ENCODE peak calls at places on chromosomes 16 and 17, in four cellular contexts. N, S, V and G are unnamed samples.

GRCh38 chr16:74737521-74737920 is 36.9 kb upstream of the MLKL start:
- DNase-seq in S (no peak), V (no peak), N (no peak), G (no peak)

GRCh38 chr16:1036121-1036520 is 36.4 kb upstream of the SSTR5 start:
- DNase-seq in V (no peak), N (no peak), S (no peak), G (no peak)

GRCh38 chr17:18184143-18185007 is 747 bp downstream of the ALKBH5 start:
- DNase-seq in S (peak; percentile 54), N (no peak), V (no peak), G (peak; percentile 59)

GRCh38 chr16:23755484-23755809 is 621 bp downstream of the CHP2 start:
- DNase-seq in V (no peak), S (no peak), N (no peak), G (no peak)

GRCh38 chr17:64259922-64260321 is 3.1 kb downstream of the TEX2 start:
- DNase-seq in S (no peak), V (no peak), N (no peak), G (no peak)

GRCh38 chr16:87956169-87956770 is 5.0 kb downstream of the BANP start:
- DNase-seq in V (no peak), S (no peak), N (no peak), G (peak; percentile 77)

GRCh38 chr16:54106078-54106477 is 180.5 kb downstream of the IRX3 start:
- DNase-seq in N (no peak), S (no peak), V (peak; percentile 23), G (peak; percentile 5)

GRCh38 chr17:68515238-68515637 is 3.0 kb downstream of the PRKAR1A start:
- DNase-seq in S (no peak), V (no peak), N (no peak), G (no peak)

GRCh38 chr17:57585341-57586098 is 159.6 kb downstream of the CCDC182 start:
- DNase-seq in N (peak; percentile 85), V (no peak), S (no peak), G (no peak)

GRCh38 chr17:75430159-75430748 is 24.8 kb upstream of the GRB2 start:
- DNase-seq in N (no peak), S (peak; percentile 50), V (peak; percentile 90), G (peak; percentile 12)

GRCh38 chr17:846901-847777 is 65.0 kb downstream of the MRM3 start:
- DNase-seq in S (no peak), N (no peak), V (no peak), G (no peak)

GRCh38 chr17:2064147-2064489 is 9.2 kb downstream of the HIC1 start:
- DNase-seq in S (no peak), N (no peak), V (no peak), G (no peak)

GRCh38 chr17:44260296-44260695 is 7.6 kb downstream of the SLC4A1 start:
- DNase-seq in V (no peak), S (no peak), N (no peak), G (peak; percentile 66)

GRCh38 chr17:51012538-51012937 is 108.1 kb downstream of the SPAG9 start:
- DNase-seq in V (no peak), S (no peak), N (no peak), G (no peak)

GRCh38 chr17:36475346-36475970 is 11.0 kb upstream of the ZNHIT3 start:
- DNase-seq in N (no peak), S (no peak), V (no peak), G (no peak)

GRCh38 chr16:30356401-30357084 is 1.4 kb upstream of the CD2BP2 start:
- DNase-seq in S (no peak), V (no peak), N (peak; percentile 52), G (no peak)

GRCh38 chr17:17156107-17156506 is 50.0 kb downstream of the PLD6 start:
- DNase-seq in S (no peak), V (no peak), N (no peak), G (no peak)

GRCh38 chr17:76706817-76707216 is 3.9 kb downstream of the MXRA7 start:
- DNase-seq in V (no peak), N (no peak), S (no peak), G (no peak)

GRCh38 chr17:2975469-2975958 is 87.9 kb downstream of the OR1D5 start:
- DNase-seq in N (peak; percentile 61), S (no peak), V (peak; percentile 87), G (peak; percentile 8)

GRCh38 chr17:30554839-30555751 is 77.9 kb downstream of the GOSR1 start:
- DNase-seq in N (no peak), S (peak; percentile 74), V (peak; percentile 30), G (peak; percentile 22)

GRCh38 chr17:55617441-55617840 is 105.2 kb downstream of the TMEM100 start:
- DNase-seq in S (no peak), N (no peak), V (no peak), G (no peak)

GRCh38 chr16:23296994-23297393 is 5.1 kb upstream of the SCNN1B start:
- DNase-seq in S (peak; percentile 68), N (peak; percentile 55), V (peak; percentile 24), G (peak; percentile 44)

GRCh38 chr17:76458580-76459490 is 5.9 kb upstream of the UBE2O start:
- DNase-seq in N (peak; percentile 79), S (peak; percentile 87), V (peak; percentile 71), G (peak; percentile 84)

GRCh38 chr16:11852092-11852809 is 909 bp upstream of the RSL1D1 start:
- DNase-seq in N (peak; percentile 25), V (peak; percentile 63), S (no peak), G (peak; percentile 36)

GRCh38 chr17:62801553-62801952 is 6.6 kb downstream of the MARCHF10 start:
- DNase-seq in S (no peak), V (no peak), N (no peak), G (no peak)

GRCh38 chr17:79629548-79630049 is 18.7 kb upstream of the RBFOX3 start:
- DNase-seq in N (no peak), V (no peak), S (no peak), G (no peak)
- TF ChIP-seq FOXJ3 in N (no peak), V (no peak), S (no peak), G (no peak)

GRCh38 chr17:7667616-7668406 is 17.1 kb downstream of the ATP1B2 start:
- DNase-seq in V (no peak), N (no peak), S (no peak), G (no peak)
- TF ChIP-seq FOXJ3 in V (no peak), N (no peak), S (no peak), G (no peak)

DNA sequence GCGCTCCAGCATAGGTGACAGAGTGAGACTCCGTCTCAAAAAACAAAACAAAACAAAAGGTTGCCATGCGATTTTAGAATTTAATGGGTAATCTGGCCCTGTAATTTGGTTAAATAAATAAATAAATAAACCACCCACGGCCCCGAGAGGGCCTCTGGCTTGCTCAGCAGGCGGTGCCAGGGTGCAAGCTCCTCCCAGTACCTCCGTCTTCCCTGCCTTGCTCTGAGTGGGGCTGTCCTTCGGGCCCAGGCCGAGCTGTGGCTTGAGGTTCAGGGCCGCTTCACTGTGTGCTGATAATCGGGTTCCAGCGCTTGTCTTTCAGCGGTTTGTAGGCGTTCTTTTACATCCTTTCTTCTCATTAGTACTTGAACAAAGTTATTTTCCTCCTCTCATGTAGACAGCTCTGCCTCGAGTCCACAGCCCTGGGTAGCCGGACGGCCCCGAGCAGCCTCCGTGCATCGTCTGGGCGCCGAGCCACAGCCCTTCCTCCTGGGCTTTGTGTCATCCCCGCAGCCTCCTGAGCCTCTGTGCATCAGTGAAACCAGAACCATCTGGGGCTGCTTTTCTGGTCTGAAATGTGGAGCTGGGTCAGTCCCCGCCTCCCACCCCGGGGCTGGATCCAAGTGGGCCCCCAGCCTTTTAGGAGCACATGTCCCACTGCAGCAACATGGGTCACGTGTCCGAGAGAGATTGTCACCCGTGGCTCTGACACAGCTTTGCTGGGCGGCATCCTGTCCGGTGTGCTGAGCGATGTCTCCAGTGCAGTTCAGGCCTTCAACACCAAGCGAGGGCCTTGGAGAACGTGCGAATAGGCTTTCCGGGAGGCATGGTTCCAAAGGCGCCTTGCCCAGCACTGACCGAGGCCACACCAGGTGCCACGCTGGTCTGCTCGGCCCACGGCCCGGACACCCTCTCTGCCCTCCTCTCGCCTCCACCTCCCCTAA is 157.4 kb upstream of the CHMP6 start:
- DNase-seq in V (no peak), N (peak; percentile 64), S (no peak), G (no peak)
- TF ChIP-seq FOXJ3 in V (no peak), N (no peak), S (no peak), G (no peak)

GRCh38 chr16:57531635-57532220 is 4.6 kb downstream of the CCDC102A start:
- DNase-seq in V (no peak), N (peak; percentile 11), S (peak; percentile 7), G (no peak)
- TF ChIP-seq FOXJ3 in V (no peak), N (no peak), S (no peak), G (no peak)

DNA sequence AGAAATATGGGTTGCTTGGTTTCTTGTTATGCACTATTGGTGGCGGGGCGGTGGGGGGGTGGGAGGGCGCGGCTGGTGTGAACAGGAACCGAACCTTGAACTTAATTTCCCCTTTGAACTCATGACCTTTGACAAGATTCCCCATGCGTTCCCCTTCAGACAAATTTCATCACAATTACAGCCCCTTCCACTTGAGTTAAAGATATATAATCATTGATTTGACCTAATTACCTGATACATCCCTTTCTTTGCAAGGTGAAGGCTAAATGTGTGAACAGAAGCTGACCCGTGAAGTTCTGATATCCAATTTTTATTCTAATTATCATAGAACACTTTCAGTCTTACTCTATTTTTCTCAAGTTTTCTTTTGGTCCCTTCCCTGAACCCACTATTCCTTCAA is 116.9 kb downstream of the SKAP1 start:
- DNase-seq in V (no peak), S (no peak), N (no peak), G (no peak)
- TF ChIP-seq FOXJ3 in V (no peak), S (no peak), N (no peak), G (no peak)

GRCh38 chr16:71421911-71422310 is 19.9 kb downstream of the TLE7 start:
- DNase-seq in V (peak; percentile 58), N (peak; percentile 36), S (peak; percentile 75), G (peak; percentile 62)
- TF ChIP-seq FOXJ3 in V (no peak), N (no peak), S (no peak), G (no peak)

GRCh38 chr17:49022391-49022941 is 25.3 kb downstream of the IGF2BP1 start:
- DNase-seq in N (no peak), S (peak; percentile 89), V (peak; percentile 76), G (peak; percentile 51)
- TF ChIP-seq FOXJ3 in N (no peak), S (no peak), V (no peak), G (no peak)

GRCh38 chr16:84176192-84177053 is 10.4 kb downstream of the TAF1C start:
- DNase-seq in V (peak; percentile 31), S (no peak), N (no peak), G (no peak)

GRCh38 chr16:84179612-84180320 is 7.1 kb downstream of the TAF1C start:
- DNase-seq in S (no peak), V (no peak), N (no peak), G (no peak)

GRCh38 chr16:84178146-84178765 is 8.6 kb downstream of the TAF1C start:
- DNase-seq in N (no peak), V (no peak), S (no peak), G (no peak)

GRCh38 chr16:84178892-84179611 is 7.8 kb downstream of the TAF1C start:
- DNase-seq in V (no peak), S (no peak), N (no peak), G (no peak)

DNA sequence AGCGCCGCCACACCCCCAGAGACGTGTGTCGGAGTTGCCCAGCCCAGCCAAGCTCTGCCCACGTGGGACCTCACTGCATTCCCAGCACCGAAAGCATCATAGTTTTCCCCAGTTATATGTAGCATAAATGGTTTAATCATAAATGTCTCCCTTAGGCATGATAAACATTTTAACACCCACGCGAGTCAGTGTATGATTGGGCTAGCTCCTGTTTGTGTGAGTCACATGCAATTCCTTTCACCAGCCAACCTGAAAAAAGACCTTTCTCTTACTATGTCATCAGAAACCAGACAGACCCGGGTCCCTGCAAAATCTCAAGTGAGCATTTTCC is 9.2 kb downstream of the TAF1C start:
- DNase-seq in V (no peak), N (no peak), S (no peak), G (no peak)
- TF ChIP-seq FOXJ3 in V (no peak), N (no peak), S (no peak), G (no peak)